ENCODE peak calls at places on chromosome 19, in six cellular contexts. B, Z, Q, H, X and W are unnamed samples.

GRCh38 chr19:32448026-32448425 is 42.5 kb downstream of the DPY19L3 start:
- DNase-seq in B (no peak), Z (no peak), Q (no peak), H (no peak), X (no peak), W (no peak)

GRCh38 chr19:23698711-23699520 is 11.9 kb upstream of the ZNF675 start:
- DNase-seq in B (no peak), Z (peak), Q (no peak), H (no peak), X (no peak), W (no peak)

GRCh38 chr19:4233282-4233853 is 4.0 kb downstream of the EBI3 start:
- DNase-seq in B (peak), Z (peak), Q (peak), H (no peak), X (peak), W (peak)

GRCh38 chr19:30391554-30392551 is 19.7 kb downstream of the ZNF536 start:
- DNase-seq in B (no peak), Z (no peak), Q (no peak), H (no peak), X (no peak), W (no peak)

GRCh38 chr19:12983561-12984142 is 11.6 kb upstream of the NFIX start:
- DNase-seq in B (peak), Z (peak), Q (peak), H (peak), X (peak), W (peak)

GRCh38 chr19:38721977-38722773 is 22.1 kb downstream of the CAPN12 start:
- DNase-seq in B (no peak), Z (no peak), Q (no peak), H (peak), X (no peak), W (no peak)

GRCh38 chr19:48210005-48210404 is 39.5 kb downstream of the ZSWIM9 start:
- DNase-seq in B (no peak), Z (no peak), Q (no peak), H (no peak), X (no peak), W (no peak)

GRCh38 chr19:5463959-5464358 is 8.7 kb downstream of the ZNRF4 start:
- DNase-seq in B (no peak), Z (no peak), Q (no peak), H (no peak), X (no peak), W (no peak)

GRCh38 chr19:16435238-16435911 is 36.4 kb downstream of the EPS15L1 start:
- DNase-seq in B (no peak), Z (no peak), Q (no peak), H (peak), X (no peak), W (peak)

GRCh38 chr19:15213715-15214381 is 13.1 kb upstream of the NOTCH3 start:
- DNase-seq in B (no peak), Z (peak), Q (no peak), H (peak), X (no peak), W (no peak)

GRCh38 chr19:18999896-19000620 is 33.3 kb downstream of the SUGP2 start:
- DNase-seq in B (no peak), Z (no peak), Q (no peak), H (no peak), X (no peak), W (no peak)

GRCh38 chr19:11736696-11737095 is 2.0 kb downstream of the ZNF823 start:
- DNase-seq in B (no peak), Z (no peak), Q (no peak), H (peak), X (peak), W (no peak)

GRCh38 chr19:56066152-56067023 is 54.7 kb downstream of the ZNF787 start:
- DNase-seq in B (peak), Z (peak), Q (peak), H (peak), X (peak), W (peak)

GRCh38 chr19:40191836-40192646 is 815 bp downstream of the MAP3K10 start:
- DNase-seq in B (no peak), Z (peak), Q (peak), H (peak), X (peak), W (peak)

GRCh38 chr19:36225219-36225892 is 10.4 kb downstream of the ZNF146 start:
- DNase-seq in B (no peak), Z (no peak), Q (no peak), H (no peak), X (no peak), W (no peak)

GRCh38 chr19:36222503-36222902 is 7.6 kb downstream of the ZNF146 start:
- DNase-seq in B (no peak), Z (no peak), Q (no peak), H (no peak), X (no peak), W (no peak)

GRCh38 chr19:36215276-36216171 is 618 bp downstream of the ZNF146 start:
- DNase-seq in B (no peak), Z (no peak), Q (no peak), H (no peak), X (no peak), W (no peak)

GRCh38 chr19:36221474-36221873 is 6.6 kb downstream of the ZNF146 start:
- DNase-seq in B (no peak), Z (no peak), Q (no peak), H (no peak), X (no peak), W (no peak)
- TF ChIP-seq CTCF in B (no peak), Z (no peak), Q (no peak), H (no peak), X (no peak), W (no peak)

GRCh38 chr19:45467456-45468158 is at the start of gene FOSB:
- DNase-seq in B (no peak), Z (peak), Q (peak), H (peak), X (peak), W (peak)
- TF ChIP-seq CTCF in B (no peak), Z (no peak), Q (no peak), H (no peak), X (no peak), W (no peak)

GRCh38 chr19:33795370-33796163 is 1.1 kb upstream of the KCTD15 start:
- DNase-seq in B (no peak), Z (peak), Q (peak), H (peak), X (peak), W (no peak)
- TF ChIP-seq CTCF in B (peak), Z (peak), Q (peak), H (peak), X (peak), W (peak)

GRCh38 chr19:1055028-1055425 is 11.9 kb upstream of the ARHGAP45 start:
- DNase-seq in B (no peak), Z (no peak), Q (no peak), H (no peak), X (no peak), W (no peak)

GRCh38 chr19:1058112-1058511 is 8.9 kb upstream of the ARHGAP45 start:
- DNase-seq in B (no peak), Z (no peak), Q (no peak), H (no peak), X (no peak), W (no peak)

GRCh38 chr19:1055886-1056620 is 10.9 kb upstream of the ARHGAP45 start:
- DNase-seq in B (no peak), Z (no peak), Q (no peak), H (no peak), X (no peak), W (no peak)

GRCh38 chr19:1054102-1055027 is 12.6 kb upstream of the ARHGAP45 start:
- DNase-seq in B (no peak), Z (no peak), Q (no peak), H (no peak), X (no peak), W (no peak)

DNA sequence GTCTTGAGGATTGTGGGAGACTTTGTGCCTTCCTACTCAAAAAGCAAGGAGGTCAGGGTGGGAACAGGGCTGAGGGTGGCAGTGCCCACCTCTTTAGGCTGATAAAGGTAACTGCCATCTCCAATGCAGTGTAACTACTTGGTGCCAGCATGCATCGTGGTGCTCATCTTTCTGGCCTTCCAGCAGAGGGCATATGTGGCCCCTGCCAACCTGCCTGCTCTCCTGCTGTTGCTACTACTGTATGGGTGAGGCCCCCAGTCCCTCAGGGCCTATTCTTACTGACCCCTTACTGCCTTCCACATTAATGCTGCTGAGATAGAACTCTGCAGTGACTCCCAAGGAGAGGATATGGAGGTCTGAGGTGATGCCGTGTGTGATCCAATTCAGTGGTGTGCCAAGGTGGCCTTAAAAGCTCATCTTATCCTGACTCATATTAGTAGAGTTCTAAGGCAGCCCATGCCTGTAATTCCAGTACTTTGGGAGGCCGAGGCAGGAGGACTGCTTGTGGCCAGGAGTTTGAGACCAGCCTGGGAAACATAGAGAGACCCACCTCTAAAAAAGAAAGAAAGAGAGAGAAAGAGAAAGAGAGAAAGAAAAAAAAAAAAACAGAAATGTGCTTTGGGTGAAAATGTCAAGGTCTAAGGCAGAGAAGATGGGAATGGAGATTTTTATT is 9.6 kb upstream of the ARHGAP45 start:
- DNase-seq in B (no peak), Z (no peak), Q (no peak), H (no peak), X (peak), W (no peak)
- TF ChIP-seq CTCF in B (peak), Z (no peak), Q (no peak), H (no peak), X (no peak), W (peak)

DNA sequence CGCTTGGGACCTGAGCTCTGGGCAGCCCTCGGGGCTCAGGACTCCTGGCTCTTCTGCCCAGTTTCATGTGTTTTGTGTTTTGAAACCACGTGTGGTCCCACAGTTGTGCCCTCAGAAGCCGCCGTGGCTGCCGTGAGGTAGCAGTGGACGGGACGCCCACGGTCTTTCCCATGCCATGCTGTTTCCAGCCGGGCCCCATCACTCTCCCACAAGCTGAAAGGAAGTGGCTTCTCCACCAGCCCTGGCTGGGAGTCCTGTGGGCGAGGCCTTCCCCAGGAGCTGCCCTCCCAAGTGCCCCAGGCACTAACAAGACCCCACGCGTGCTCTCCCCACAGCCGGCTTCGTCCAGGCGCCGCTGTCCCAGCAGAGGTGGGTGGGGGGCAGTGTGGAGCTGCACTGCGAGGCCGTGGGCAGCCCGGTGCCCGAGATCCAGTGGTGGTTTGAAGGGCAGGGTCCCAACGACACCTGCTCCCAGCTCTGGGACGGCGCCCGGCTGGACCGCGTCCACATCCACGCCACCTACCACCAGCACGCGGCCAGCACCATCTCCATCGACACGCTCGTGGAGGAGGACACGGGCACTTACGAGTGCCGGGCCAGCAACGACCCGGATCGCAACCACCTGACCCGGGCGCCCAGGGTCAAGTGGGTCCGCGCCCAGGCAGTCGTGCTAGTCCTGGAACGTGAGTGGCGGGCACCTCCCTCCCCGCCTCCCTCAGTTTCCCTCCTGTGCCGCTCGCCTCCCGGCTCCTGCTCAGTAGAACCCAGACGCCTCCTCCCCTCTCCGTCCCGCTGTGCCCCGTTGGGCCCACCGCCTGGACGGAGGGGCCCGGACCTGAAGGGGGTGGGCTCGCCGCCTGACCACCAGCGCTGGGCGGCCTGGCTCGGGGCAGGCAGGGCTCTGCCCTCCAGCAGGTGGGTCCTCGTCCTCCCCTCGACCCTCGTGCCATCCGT is 5.3 kb downstream of the BSG start:
- DNase-seq in B (no peak), Z (no peak), Q (no peak), H (no peak), X (no peak), W (no peak)
- TF ChIP-seq CTCF in B (no peak), Z (no peak), Q (no peak), H (no peak), X (no peak), W (no peak)

GRCh38 chr19:44757735-44758505 is 9.4 kb downstream of the BCL3 start:
- DNase-seq in B (no peak), Z (peak), Q (peak), H (peak), X (no peak), W (no peak)
- TF ChIP-seq CTCF in B (no peak), Z (no peak), Q (no peak), H (peak), X (no peak), W (no peak)

DNA sequence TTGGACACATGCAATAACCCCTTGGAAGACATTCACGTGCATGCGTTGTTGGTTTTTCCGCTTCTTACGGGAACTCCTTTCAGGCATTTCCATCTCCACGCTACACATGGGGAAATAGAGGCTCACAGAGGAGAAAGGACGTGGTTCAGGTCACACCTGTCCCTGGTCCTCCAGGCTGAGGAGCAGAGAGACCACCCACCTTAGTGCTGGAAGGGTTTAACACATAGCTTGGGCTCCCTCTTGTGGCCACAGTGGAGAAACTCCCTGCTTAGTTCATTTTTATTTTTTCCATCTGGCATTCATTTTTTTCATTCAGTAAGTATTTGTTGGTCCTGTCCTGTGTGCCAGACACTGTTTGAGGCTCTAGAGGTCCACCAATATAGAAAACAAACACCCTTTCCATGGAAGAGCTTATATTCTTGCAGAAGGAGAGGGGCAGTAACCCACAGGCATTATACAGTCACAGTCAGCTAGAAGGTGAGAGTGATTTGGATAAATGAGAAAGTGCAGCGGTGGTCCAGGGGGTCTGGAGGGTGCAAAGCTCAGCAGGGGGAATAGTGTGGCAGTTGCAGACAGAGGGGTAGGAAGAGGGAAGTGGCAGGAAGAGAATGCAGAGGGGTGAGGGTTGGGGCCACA is 24.2 kb upstream of the TTYH1 start:
- DNase-seq in B (peak), Z (peak), Q (peak), H (peak), X (peak), W (peak)
- TF ChIP-seq CTCF in B (peak), Z (peak), Q (peak), H (peak), X (peak), W (peak)

DNA sequence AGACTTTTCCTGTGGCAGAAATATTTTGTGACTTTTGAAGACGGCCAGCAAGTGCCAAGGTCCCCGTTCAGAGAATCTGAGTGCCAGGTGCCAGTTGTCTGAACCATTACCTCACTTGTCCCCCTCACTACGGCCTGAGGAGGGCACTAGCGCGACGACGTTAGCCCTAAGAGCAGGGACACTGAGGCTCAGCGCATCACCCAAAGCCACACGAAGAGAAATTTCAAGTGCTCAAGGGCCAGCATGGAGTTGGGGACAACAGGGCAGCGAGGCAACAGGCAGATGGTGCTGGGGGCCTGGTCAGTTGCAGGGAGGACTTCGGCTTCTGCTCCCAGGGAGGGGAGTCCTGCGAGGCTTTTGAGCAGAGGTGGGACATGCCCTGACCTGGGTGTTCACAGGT is 9.5 kb upstream of the TYK2 start:
- DNase-seq in B (no peak), Z (no peak), Q (no peak), H (no peak), X (peak), W (no peak)
- TF ChIP-seq CTCF in B (no peak), Z (no peak), Q (no peak), H (no peak), X (no peak), W (no peak)

DNA sequence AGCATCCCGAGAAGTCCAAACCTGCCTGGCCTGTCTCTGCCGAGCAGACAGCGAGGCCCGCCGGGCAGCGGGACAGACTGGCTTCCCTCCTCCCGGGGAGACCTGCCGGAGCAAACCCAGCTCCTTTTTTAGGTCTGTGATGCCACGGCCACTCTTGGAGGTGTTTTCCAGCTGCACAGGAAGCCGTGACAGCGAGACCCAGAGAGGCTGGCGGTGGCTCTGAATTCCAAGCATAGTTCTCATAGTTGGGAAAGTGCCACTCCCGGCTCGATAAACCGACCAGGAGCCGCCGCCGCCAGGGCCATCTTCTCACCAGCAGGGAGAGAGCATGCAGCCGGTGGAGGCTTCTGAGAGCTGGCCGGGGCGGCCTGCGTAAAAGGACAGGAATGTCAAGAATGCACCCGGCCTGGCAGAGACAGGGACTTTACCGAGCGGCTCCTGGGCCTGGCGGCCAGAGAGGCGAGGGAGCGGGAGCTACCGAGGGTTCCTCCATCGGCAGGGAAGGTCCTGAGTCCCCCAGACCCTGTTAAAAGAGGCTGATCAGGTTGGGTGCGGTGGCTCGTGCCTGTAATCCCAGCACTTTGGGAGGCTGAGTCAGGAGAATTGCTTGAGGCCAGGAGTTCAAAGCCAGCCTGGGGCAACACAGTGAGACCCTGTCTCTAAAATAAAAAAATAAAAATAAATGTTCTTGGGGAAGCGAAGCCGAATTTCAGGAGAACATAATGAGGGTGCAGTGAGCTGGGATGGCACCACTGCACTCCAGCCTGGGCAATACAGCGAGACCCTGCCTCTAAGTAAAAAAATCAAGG is 64.9 kb downstream of the GADD45B start:
- DNase-seq in B (no peak), Z (peak), Q (peak), H (peak), X (no peak), W (no peak)
- TF ChIP-seq CTCF in B (no peak), Z (no peak), Q (no peak), H (peak), X (no peak), W (no peak)